ENCODE peak calls at places on chromosomes 13 and 19, in nine cellular contexts. S, Q, J, D, W, L, P, F and G are unnamed samples.

GRCh38 chr19:48400018-48400742 is 6.7 kb downstream of the GRIN2D start:
- DNase-seq in D (peak; percentile 82), J (no peak), L (peak; percentile 91), Q (no peak), W (peak; percentile 29), F (no peak), P (peak; percentile 90), S (peak; percentile 50), G (no peak)

GRCh38 chr19:55158848-55159793 is 1.6 kb upstream of the TNNI3 start:
- DNase-seq in S (no peak), J (no peak), W (no peak), L (peak; percentile 57), F (no peak), D (no peak), P (peak; percentile 99), Q (no peak), G (no peak)

GRCh38 chr13:66618702-66619101 is 611.4 kb downstream of the PCDH9 start:
- DNase-seq in P (peak; percentile 3), J (no peak), Q (no peak), F (no peak), W (no peak), S (no peak), D (no peak), L (peak; percentile 64), G (peak; percentile 24)

GRCh38 chr13:113148407-113148806 is 10.0 kb upstream of the PROZ start:
- DNase-seq in F (no peak), S (no peak), W (no peak), L (no peak), P (no peak), J (no peak), D (no peak), Q (no peak), G (no peak)

GRCh38 chr19:12272980-12273901 is 21.4 kb downstream of the ZNF44 start:
- DNase-seq in Q (no peak), P (no peak), W (no peak), F (no peak), D (no peak), L (peak; percentile 15), J (no peak), S (no peak), G (no peak)

GRCh38 chr19:16626796-16627193 is 1.2 kb downstream of the MED26 start:
- DNase-seq in S (no peak), W (no peak), F (peak; percentile 29), D (no peak), Q (no peak), L (no peak), P (no peak), J (no peak), G (no peak)

GRCh38 chr19:28349604-28350003 is 863.3 kb downstream of the UQCRFS1 start:
- DNase-seq in L (no peak), P (no peak), W (no peak), J (no peak), D (no peak), F (no peak), Q (no peak), S (no peak), G (no peak)

GRCh38 chr19:15330801-15331418 is 1.4 kb downstream of the BRD4 start:
- DNase-seq in F (peak; percentile 33), D (no peak), S (no peak), J (peak; percentile 1), Q (no peak), L (peak; percentile 86), W (no peak), P (peak; percentile 88), G (peak; percentile 16)

GRCh38 chr13:112443191-112444000 is 67.2 kb downstream of the SPACA7 start:
- DNase-seq in D (no peak), W (no peak), L (no peak), S (no peak), F (no peak), P (no peak), J (no peak), Q (no peak), G (no peak)